ENCODE peak calls at places on chromosomes 11 and 22, in seven cellular contexts. T is K562, S is GM12878, W is H1, I is SK-N-SH, N is HCT116, R is HepG2. X is an unnamed sample.

GRCh38 chr11:74466916-74467885 is at the start of gene KCNE3:
- DNase-seq in I (no peak), T (peak; percentile 86), R (no peak), W (no peak), N (no peak), S (no peak), X (no peak)

GRCh38 chr22:30948930-30949342 is 19.6 kb downstream of the MORC2 start:
- DNase-seq in I (no peak), S (no peak), N (no peak), W (no peak), T (no peak), R (no peak), X (no peak)

GRCh38 chr22:36286096-36286957 is 33.4 kb downstream of the APOL1 start:
- DNase-seq in I (peak; percentile 94), S (no peak), T (peak; percentile 77), R (peak; percentile 52), W (peak; percentile 44), N (peak; percentile 18), X (peak; percentile 76)

GRCh38 chr11:71418643-71419042 is 29.6 kb downstream of the DHCR7 start:
- DNase-seq in W (no peak), N (no peak), R (no peak), T (no peak), S (peak; percentile 55), I (no peak), X (no peak)

GRCh38 chr11:93895106-93895862 is 44.9 kb upstream of the VSTM5 start:
- DNase-seq in N (peak; percentile 59), T (peak; percentile 41), W (no peak), S (no peak), I (peak; percentile 40), R (peak; percentile 37), X (peak; percentile 71)

GRCh38 chr11:74731301-74732094 is at the start of gene CHRDL2:
- DNase-seq in I (peak; percentile 82), S (no peak), T (no peak), W (no peak), N (no peak), R (no peak), X (peak; percentile 42)

GRCh38 chr22:46633334-46633890 is 13.2 kb downstream of the GRAMD4 start:
- DNase-seq in S (no peak), R (no peak), W (no peak), I (no peak), N (no peak), T (no peak), X (no peak)

GRCh38 chr11:12842933-12843636 is 166.0 kb upstream of the RASSF10 start:
- DNase-seq in N (no peak), T (peak; percentile 73), W (no peak), R (no peak), S (no peak), I (peak; percentile 32), X (no peak)

GRCh38 chr11:108853864-108854263 is 189.0 kb downstream of the DDX10 start:
- DNase-seq in N (no peak), T (no peak), S (no peak), R (no peak), W (no peak), I (no peak), X (peak; percentile 52)

GRCh38 chr11:119584193-119585037 is 144.6 kb downstream of the NECTIN1 start:
- DNase-seq in N (no peak), S (no peak), I (peak; percentile 83), R (no peak), W (peak; percentile 70), T (peak; percentile 77), X (peak; percentile 52)

GRCh38 chr22:40204331-40205116 is 26.8 kb downstream of the TNRC6B start:
- DNase-seq in S (no peak), I (peak; percentile 57), W (no peak), N (no peak), T (no peak), R (peak; percentile 59), X (peak; percentile 29)

GRCh38 chr11:46223252-46223513 is 54.3 kb upstream of the CREB3L1 start:
- DNase-seq in S (no peak), N (no peak), T (no peak), I (no peak), R (no peak), W (no peak), X (no peak)

GRCh38 chr11:18540207-18541009 is 13.7 kb upstream of the TSG101 start:
- DNase-seq in R (peak; percentile 42), N (no peak), W (no peak), I (peak; percentile 28), S (no peak), T (no peak), X (peak; percentile 52)
- TF ChIP-seq JUND in R (no peak), N (no peak), W (no peak), I (no peak), S (no peak), T (no peak), X (no peak)

GRCh38 chr22:23113847-23114720 is 27.7 kb downstream of the RSPH14 start:
- DNase-seq in W (no peak), N (no peak), S (no peak), T (peak; percentile 56), I (no peak), R (no peak), X (no peak)
- TF ChIP-seq JUND in W (no peak), N (no peak), S (no peak), T (no peak), I (no peak), R (no peak), X (no peak)

DNA sequence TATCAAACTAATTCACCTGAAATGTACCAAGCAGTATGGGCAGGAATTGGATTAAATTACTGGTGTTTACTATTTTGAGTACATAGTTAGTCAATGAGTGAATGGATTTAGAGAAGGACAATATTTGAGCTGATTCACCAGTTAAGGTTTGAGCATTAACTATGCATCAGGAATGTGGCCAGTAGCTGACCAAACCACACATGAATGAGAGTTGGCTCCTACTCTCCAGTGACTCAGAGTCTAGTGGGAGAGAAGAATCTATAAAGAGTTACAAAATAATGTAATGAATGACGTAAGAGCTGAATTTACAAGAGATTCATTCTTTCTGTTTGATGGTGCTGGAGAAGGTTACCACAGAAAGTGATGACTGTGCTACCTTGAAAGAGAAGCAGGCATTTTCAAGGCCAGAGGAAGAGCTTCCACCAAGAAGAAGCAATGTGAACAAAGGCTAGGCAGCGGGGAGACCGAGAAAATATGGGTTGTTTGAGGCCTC is 6.6 kb downstream of the IL18 start:
- DNase-seq in T (no peak), W (no peak), R (peak; percentile 94), I (no peak), N (peak; percentile 98), S (no peak), X (peak; percentile 44)
- TF ChIP-seq JUND in T (no peak), W (no peak), R (no peak), I (peak; percentile 98), N (peak; percentile 99), S (no peak), X (no peak)

GRCh38 chr11:80473562-80473961 is 1032.7 kb upstream of the TENM4 start:
- DNase-seq in R (no peak), W (no peak), N (no peak), T (no peak), S (peak; percentile 3), I (no peak), X (no peak)
- TF ChIP-seq JUND in R (no peak), W (no peak), N (no peak), T (no peak), S (no peak), I (no peak), X (no peak)